ENCODE peak calls at places on chromosomes 11 and 22, in four cellular contexts. K, L, R and S are unnamed samples.

GRCh38 chr11:65779669-65779918 is 1.2 kb downstream of the AP5B1 start:
- DNase-seq in K (no peak), L (no peak), R (no peak), S (no peak)

GRCh38 chr11:82718307-82718706 is 15.4 kb downstream of the FAM181B start:
- DNase-seq in K (peak; percentile 49), L (no peak), R (peak; percentile 37), S (peak; percentile 34)

GRCh38 chr22:35330258-35330861 is 30.7 kb downstream of the TOM1 start:
- DNase-seq in K (peak; percentile 86), L (no peak), R (no peak), S (peak; percentile 65)

GRCh38 chr11:121366970-121367369 is 74.4 kb downstream of the SC5D start:
- DNase-seq in K (no peak), L (no peak), R (no peak), S (no peak)

GRCh38 chr11:37533830-37534229 is 935.8 kb upstream of the RAG2 start:
- DNase-seq in K (no peak), L (no peak), R (no peak), S (no peak)

GRCh38 chr11:47997063-47998053 is 17.0 kb downstream of the PTPRJ start:
- DNase-seq in K (no peak), L (no peak), R (no peak), S (no peak)

GRCh38 chr11:35791088-35791958 is 128.7 kb downstream of the TRIM44 start:
- DNase-seq in K (peak; percentile 43), L (no peak), R (no peak), S (no peak)

GRCh38 chr11:126115253-126115540 is 52.5 kb upstream of the CDON start:
- DNase-seq in K (no peak), L (no peak), R (no peak), S (peak; percentile 72)

GRCh38 chr11:7592706-7593105 is 78.9 kb downstream of the PPFIBP2 start:
- DNase-seq in K (peak; percentile 37), L (no peak), R (no peak), S (no peak)

GRCh38 chr11:13800901-13801300 is 132.4 kb downstream of the FAR1 start:
- DNase-seq in K (no peak), L (no peak), R (no peak), S (no peak)

GRCh38 chr22:38755155-38755910 is 465 bp downstream of the SUN2 start:
- DNase-seq in K (peak; percentile 48), L (no peak), R (peak; percentile 91), S (peak; percentile 68)

GRCh38 chr11:19820100-19820499 is 107.5 kb downstream of the NAV2 start:
- DNase-seq in K (peak; percentile 29), L (no peak), R (no peak), S (no peak)

GRCh38 chr11:100972046-100972445 is 157.6 kb downstream of the PGR start:
- DNase-seq in K (peak; percentile 79), L (no peak), R (no peak), S (no peak)
- TF ChIP-seq FOS in K (no peak), L (no peak), R (no peak), S (no peak)

GRCh38 chr11:114059984-114060401 is 482 bp downstream of the ZBTB16 start:
- DNase-seq in K (no peak), L (no peak), R (peak; percentile 28), S (no peak)
- H3K4me2 ChIP-seq in K (no peak overlapping the region), L (no peak overlapping the region), R (peak overlapping the region; percentile 5), S (peak overlapping the region; percentile 82)

GRCh38 chr11:101215069-101215468 is 85.5 kb upstream of the PGR start:
- DNase-seq in K (no peak), L (no peak), R (no peak), S (no peak)

GRCh38 chr11:101211407-101211975 is 81.9 kb upstream of the PGR start:
- DNase-seq in K (no peak), L (no peak), R (no peak), S (no peak)
- H3K9ac ChIP-seq in K (no peak overlapping the region), L (no peak overlapping the region), R (no peak overlapping the region), S (no peak overlapping the region)

DNA sequence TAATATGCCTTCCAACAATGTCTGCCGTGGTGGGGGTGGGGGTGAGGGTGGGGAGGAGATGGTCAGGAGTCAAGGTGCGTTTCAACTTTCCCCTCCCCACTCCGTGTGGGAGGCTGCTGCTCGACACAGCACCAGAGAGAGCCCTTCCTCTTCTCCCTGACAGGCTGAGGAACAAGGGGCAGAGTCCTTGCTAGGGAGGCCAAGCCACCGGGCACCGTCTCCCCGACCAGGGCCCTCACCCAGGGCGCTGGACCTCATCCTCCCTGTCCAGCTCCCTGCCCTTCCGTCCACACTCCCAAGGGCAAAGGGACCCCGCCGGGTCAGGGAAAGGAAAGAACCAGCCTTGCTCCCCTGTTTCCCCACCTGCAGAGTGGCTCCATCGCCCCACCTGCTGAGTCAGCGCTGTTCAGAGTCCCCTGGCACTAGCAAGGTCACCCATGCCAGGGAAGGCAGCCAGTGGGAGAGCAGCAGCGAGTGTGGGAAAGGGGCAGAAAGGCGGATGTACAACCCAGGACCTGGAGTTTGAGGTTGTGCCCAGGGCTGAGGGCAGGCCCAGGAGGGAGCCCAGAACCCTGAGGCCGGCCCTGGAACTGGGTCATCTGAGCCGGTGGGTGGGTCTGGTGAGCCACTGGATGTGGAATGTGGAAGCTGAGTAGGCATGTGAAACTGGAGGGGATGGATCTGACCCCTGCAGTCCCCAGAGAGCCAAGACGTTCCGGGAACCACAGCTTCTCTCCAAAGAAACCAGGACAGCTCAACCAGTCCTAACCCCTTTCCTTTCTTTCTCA is 47.2 kb downstream of the BUD13 start:
- DNase-seq in K (peak; percentile 44), L (no peak), R (no peak), S (no peak)
- TF ChIP-seq FOS in K (no peak), L (no peak), R (no peak), S (no peak)

GRCh38 chr11:33086017-33086416 is 46.6 kb downstream of the TCP11L1 start:
- DNase-seq in K (no peak), L (no peak), R (no peak), S (no peak)
- H3K4me2 ChIP-seq in K (no peak overlapping the region), L (no peak overlapping the region), R (no peak overlapping the region), S (no peak overlapping the region)

DNA sequence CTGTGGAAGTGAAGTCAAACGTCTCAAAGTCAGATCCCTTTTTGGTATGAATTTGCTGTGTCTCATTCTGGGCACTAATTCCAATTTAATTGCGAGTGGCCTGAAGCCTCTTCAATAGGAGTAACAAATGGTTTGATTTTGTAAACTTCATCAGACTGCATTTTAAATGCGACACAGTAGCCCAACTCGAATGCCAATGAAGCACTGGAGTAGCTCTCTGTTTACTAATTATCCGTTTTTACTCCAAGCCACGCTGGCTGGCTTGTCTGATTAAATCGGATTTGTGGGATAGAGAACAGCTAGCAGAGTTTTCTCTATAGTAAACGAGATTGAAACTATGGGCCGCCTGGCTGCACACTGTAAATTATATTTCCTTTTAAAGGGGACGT is 67.1 kb upstream of the NNMT start:
- DNase-seq in K (no peak), L (no peak), R (no peak), S (no peak)
- H3K9ac ChIP-seq in K (no peak overlapping the region), L (no peak overlapping the region), R (no peak overlapping the region), S (no peak overlapping the region)